ENCODE peak calls at places on chromosomes 2 and 18, in five cellular contexts. One of them, this sample, is unnamed.

GRCh38 chr2:18788590-18788989 is 199.2 kb upstream of the NT5C1B start:
- DNase-seq in activated B cell treated with CpG ODN at 0.5 μM for 24 hours: no peak
- DNase-seq in fibroblast of lung: peak
- DNase-seq in neural crest cell: no peak
- DNase-seq in glutamatergic neuron: no peak
- DNase-seq in this sample: no peak

GRCh38 chr2:174009488-174010223 is 44.5 kb upstream of the SP3 start:
- DNase-seq in activated B cell treated with CpG ODN at 0.5 μM for 24 hours: no peak
- DNase-seq in fibroblast of lung: no peak
- DNase-seq in neural crest cell: no peak
- DNase-seq in glutamatergic neuron: no peak
- DNase-seq in this sample: no peak

GRCh38 chr2:133635115-133635514 is 66.9 kb upstream of the NCKAP5 start:
- DNase-seq in activated B cell treated with CpG ODN at 0.5 μM for 24 hours: no peak
- DNase-seq in fibroblast of lung: no peak
- DNase-seq in neural crest cell: no peak
- DNase-seq in glutamatergic neuron: no peak
- DNase-seq in this sample: no peak

GRCh38 chr2:104028066-104028465 is 825.8 kb upstream of the POU3F3 start:
- DNase-seq in activated B cell treated with CpG ODN at 0.5 μM for 24 hours: no peak
- DNase-seq in fibroblast of lung: no peak
- DNase-seq in neural crest cell: no peak
- DNase-seq in glutamatergic neuron: no peak
- DNase-seq in this sample: no peak

GRCh38 chr18:2895391-2895790 is 48.6 kb downstream of the EMILIN2 start:
- DNase-seq in activated B cell treated with CpG ODN at 0.5 μM for 24 hours: no peak
- DNase-seq in fibroblast of lung: no peak
- DNase-seq in neural crest cell: no peak
- DNase-seq in glutamatergic neuron: no peak
- DNase-seq in this sample: no peak

GRCh38 chr2:119939915-119940314 is 73.0 kb upstream of the EPB41L5 start:
- DNase-seq in activated B cell treated with CpG ODN at 0.5 μM for 24 hours: no peak
- DNase-seq in fibroblast of lung: no peak
- DNase-seq in neural crest cell: no peak
- DNase-seq in glutamatergic neuron: no peak
- DNase-seq in this sample: no peak

GRCh38 chr2:76556054-76556453 is 845.3 kb upstream of the GCFC2 start:
- DNase-seq in activated B cell treated with CpG ODN at 0.5 μM for 24 hours: no peak
- DNase-seq in fibroblast of lung: no peak
- DNase-seq in neural crest cell: no peak
- DNase-seq in glutamatergic neuron: no peak
- DNase-seq in this sample: no peak

GRCh38 chr18:4256786-4257417 is 198.2 kb downstream of the DLGAP1 start:
- DNase-seq in activated B cell treated with CpG ODN at 0.5 μM for 24 hours: no peak
- DNase-seq in fibroblast of lung: no peak
- DNase-seq in neural crest cell: no peak
- DNase-seq in glutamatergic neuron: no peak
- DNase-seq in this sample: no peak

GRCh38 chr2:178072383-178073301 is at the start of gene PDE11A:
- DNase-seq in activated B cell treated with CpG ODN at 0.5 μM for 24 hours: no peak
- DNase-seq in fibroblast of lung: peak
- DNase-seq in neural crest cell: peak
- DNase-seq in glutamatergic neuron: peak
- DNase-seq in this sample: peak

GRCh38 chr2:121664713-121665112 is 15.5 kb upstream of the CLASP1 start:
- DNase-seq in activated B cell treated with CpG ODN at 0.5 μM for 24 hours: no peak
- DNase-seq in fibroblast of lung: no peak
- DNase-seq in neural crest cell: no peak
- DNase-seq in glutamatergic neuron: no peak
- DNase-seq in this sample: no peak

GRCh38 chr2:29295843-29296242 is 180.6 kb downstream of the CLIP4 start:
- DNase-seq in activated B cell treated with CpG ODN at 0.5 μM for 24 hours: no peak
- DNase-seq in fibroblast of lung: no peak
- DNase-seq in neural crest cell: peak
- DNase-seq in glutamatergic neuron: peak
- DNase-seq in this sample: no peak

GRCh38 chr2:233435436-233436190 is 81.3 kb downstream of the DGKD start:
- DNase-seq in activated B cell treated with CpG ODN at 0.5 μM for 24 hours: peak
- DNase-seq in fibroblast of lung: no peak
- DNase-seq in neural crest cell: no peak
- DNase-seq in glutamatergic neuron: no peak
- DNase-seq in this sample: no peak

GRCh38 chr18:9104244-9104901 is 1.9 kb downstream of the NDUFV2 start:
- DNase-seq in activated B cell treated with CpG ODN at 0.5 μM for 24 hours: no peak
- DNase-seq in fibroblast of lung: no peak
- DNase-seq in neural crest cell: no peak
- DNase-seq in glutamatergic neuron: no peak
- DNase-seq in this sample: no peak

GRCh38 chr2:157182834-157183396 is 74.6 kb upstream of the GALNT5 start:
- DNase-seq in activated B cell treated with CpG ODN at 0.5 μM for 24 hours: no peak
- DNase-seq in fibroblast of lung: peak
- DNase-seq in neural crest cell: no peak
- DNase-seq in glutamatergic neuron: no peak
- DNase-seq in this sample: no peak

GRCh38 chr2:68330691-68331090 is 10.9 kb upstream of the CNRIP1 start:
- DNase-seq in activated B cell treated with CpG ODN at 0.5 μM for 24 hours: no peak
- DNase-seq in fibroblast of lung: peak
- DNase-seq in neural crest cell: no peak
- DNase-seq in glutamatergic neuron: no peak
- DNase-seq in this sample: no peak

GRCh38 chr18:76459687-76460350 is 35.2 kb downstream of the ZNF516 start:
- DNase-seq in activated B cell treated with CpG ODN at 0.5 μM for 24 hours: no peak
- DNase-seq in fibroblast of lung: peak
- DNase-seq in neural crest cell: no peak
- DNase-seq in glutamatergic neuron: no peak
- DNase-seq in this sample: no peak

GRCh38 chr2:240466579-240467148 is 31.2 kb downstream of the GPC1 start:
- DNase-seq in activated B cell treated with CpG ODN at 0.5 μM for 24 hours: peak
- DNase-seq in fibroblast of lung: no peak
- DNase-seq in neural crest cell: no peak
- DNase-seq in glutamatergic neuron: peak
- DNase-seq in this sample: peak

GRCh38 chr2:14297340-14297739 is 335.2 kb upstream of the LRATD1 start:
- DNase-seq in activated B cell treated with CpG ODN at 0.5 μM for 24 hours: no peak
- DNase-seq in fibroblast of lung: no peak
- DNase-seq in neural crest cell: no peak
- DNase-seq in glutamatergic neuron: no peak
- DNase-seq in this sample: no peak

GRCh38 chr2:7392076-7392787 is 475.0 kb downstream of the RNF144A start:
- DNase-seq in activated B cell treated with CpG ODN at 0.5 μM for 24 hours: no peak
- DNase-seq in fibroblast of lung: no peak
- DNase-seq in neural crest cell: no peak
- DNase-seq in glutamatergic neuron: no peak
- DNase-seq in this sample: no peak

GRCh38 chr2:195818521-195818920 is 161.5 kb downstream of the SLC39A10 start:
- DNase-seq in activated B cell treated with CpG ODN at 0.5 μM for 24 hours: no peak
- DNase-seq in fibroblast of lung: peak
- DNase-seq in neural crest cell: no peak
- DNase-seq in glutamatergic neuron: no peak
- DNase-seq in this sample: no peak

GRCh38 chr2:64222351-64222750 is 78.1 kb upstream of the PELI1 start:
- DNase-seq in activated B cell treated with CpG ODN at 0.5 μM for 24 hours: no peak
- DNase-seq in fibroblast of lung: peak
- DNase-seq in neural crest cell: no peak
- DNase-seq in glutamatergic neuron: no peak
- DNase-seq in this sample: no peak

GRCh38 chr2:128536925-128537620 is 218.4 kb upstream of the HS6ST1 start:
- DNase-seq in activated B cell treated with CpG ODN at 0.5 μM for 24 hours: no peak
- DNase-seq in fibroblast of lung: peak
- DNase-seq in neural crest cell: no peak
- DNase-seq in glutamatergic neuron: no peak
- DNase-seq in this sample: no peak

GRCh38 chr2:190378883-190379237 is 29.3 kb upstream of the MFSD6 start:
- DNase-seq in activated B cell treated with CpG ODN at 0.5 μM for 24 hours: no peak
- DNase-seq in fibroblast of lung: no peak
- DNase-seq in neural crest cell: no peak
- DNase-seq in glutamatergic neuron: no peak
- DNase-seq in this sample: no peak

GRCh38 chr18:56929861-56930260 is 217.0 kb upstream of the BOD1L2 start:
- DNase-seq in activated B cell treated with CpG ODN at 0.5 μM for 24 hours: no peak
- DNase-seq in fibroblast of lung: no peak
- DNase-seq in neural crest cell: no peak
- DNase-seq in glutamatergic neuron: peak
- DNase-seq in this sample: no peak

GRCh38 chr18:74496508-74497307 is 545 bp downstream of the CNDP2 start:
- DNase-seq in activated B cell treated with CpG ODN at 0.5 μM for 24 hours: no peak
- DNase-seq in fibroblast of lung: peak
- DNase-seq in neural crest cell: peak
- DNase-seq in glutamatergic neuron: peak
- DNase-seq in this sample: peak

GRCh38 chr2:207528980-207529329 is 807 bp upstream of the CREB1 start:
- DNase-seq in activated B cell treated with CpG ODN at 0.5 μM for 24 hours: no peak
- DNase-seq in fibroblast of lung: peak
- DNase-seq in neural crest cell: peak
- DNase-seq in glutamatergic neuron: no peak
- DNase-seq in this sample: peak

DNA sequence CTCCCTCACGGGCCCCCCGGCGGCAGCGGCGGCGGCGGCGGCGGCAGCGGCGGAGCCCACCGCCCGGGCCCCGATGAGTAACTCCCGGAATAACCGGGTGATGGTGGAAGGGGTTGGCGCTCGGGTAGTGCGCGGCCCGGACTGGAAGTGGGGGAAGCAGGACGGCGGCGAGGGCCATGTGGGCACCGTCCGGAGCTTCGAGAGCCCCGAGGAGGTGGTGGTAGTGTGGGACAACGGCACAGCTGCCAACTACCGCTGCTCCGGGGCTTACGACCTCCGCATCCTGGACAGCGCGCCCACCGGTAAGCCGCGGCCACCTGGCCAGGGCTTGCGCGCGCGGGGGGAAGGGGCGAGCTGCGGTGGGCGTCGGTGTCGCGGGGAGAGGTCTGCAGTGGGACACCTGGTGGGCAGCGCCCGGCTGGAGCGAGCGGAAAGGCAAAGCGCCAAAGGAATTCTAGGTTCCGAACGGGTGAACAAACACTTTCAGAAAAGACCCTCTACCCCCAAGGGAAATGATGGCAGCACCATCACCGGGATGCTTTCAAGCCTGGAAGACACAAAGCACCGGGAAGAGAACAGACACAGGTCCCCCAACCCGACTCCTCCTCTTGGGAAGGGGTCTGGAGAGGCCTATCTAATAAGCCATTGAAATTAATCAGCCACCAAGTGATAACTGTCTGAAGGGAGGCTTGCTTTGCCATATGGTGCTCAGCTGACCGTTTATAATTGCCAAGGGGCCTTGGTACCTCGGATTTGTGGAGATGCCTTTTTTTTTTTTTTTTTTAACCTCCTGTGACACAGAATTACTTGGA is 1.1 kb downstream of the MIB1 start:
- DNase-seq in activated B cell treated with CpG ODN at 0.5 μM for 24 hours: no peak
- DNase-seq in fibroblast of lung: peak
- DNase-seq in neural crest cell: peak
- DNase-seq in glutamatergic neuron: peak
- DNase-seq in this sample: peak
- TF ChIP-seq CTCF in activated B cell treated with CpG ODN at 0.5 μM for 24 hours: no peak
- TF ChIP-seq CTCF in fibroblast of lung: no peak
- TF ChIP-seq CTCF in neural crest cell: no peak
- TF ChIP-seq CTCF in glutamatergic neuron: no peak
- TF ChIP-seq CTCF in this sample: no peak

DNA sequence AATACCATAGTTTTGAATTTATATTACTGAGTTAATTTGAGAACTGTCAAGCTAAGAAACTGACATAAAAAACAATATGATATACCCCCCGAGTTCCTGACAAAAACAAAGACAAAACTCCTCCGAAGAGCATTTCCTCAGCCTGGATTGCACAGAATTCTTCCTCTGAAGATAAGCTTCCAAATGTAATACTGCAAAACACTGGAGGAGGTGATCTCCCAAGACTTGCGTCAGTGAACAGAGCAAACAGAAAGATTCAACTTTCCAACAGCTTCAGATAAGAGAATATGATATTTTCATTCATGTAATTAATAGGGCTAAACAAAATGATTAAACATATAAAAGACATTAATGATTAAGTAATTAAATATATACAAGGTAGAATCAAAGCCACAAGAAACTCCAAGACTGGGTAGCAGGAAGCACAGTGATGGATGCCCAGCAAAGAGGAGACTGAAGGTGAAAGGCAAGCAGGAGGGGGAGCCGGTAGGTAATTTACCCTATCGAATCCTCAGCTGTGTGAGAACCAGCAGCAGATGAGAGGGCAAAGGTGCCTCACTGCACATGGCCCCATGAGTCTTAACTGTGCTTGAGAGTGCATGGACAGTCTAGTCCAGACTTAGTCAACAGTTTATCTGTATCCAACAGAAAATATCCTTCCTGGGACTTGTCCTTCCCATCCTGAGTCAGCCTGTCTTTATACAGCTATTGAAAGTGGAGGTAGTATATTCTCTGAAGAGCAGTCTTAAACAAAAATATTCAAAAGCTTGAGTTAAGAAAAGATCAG is 18.3 kb upstream of the SERPINB3 start:
- DNase-seq in activated B cell treated with CpG ODN at 0.5 μM for 24 hours: no peak
- DNase-seq in fibroblast of lung: no peak
- DNase-seq in neural crest cell: no peak
- DNase-seq in glutamatergic neuron: no peak
- DNase-seq in this sample: no peak
- TF ChIP-seq CTCF in activated B cell treated with CpG ODN at 0.5 μM for 24 hours: no peak
- TF ChIP-seq CTCF in fibroblast of lung: no peak
- TF ChIP-seq CTCF in neural crest cell: no peak
- TF ChIP-seq CTCF in glutamatergic neuron: no peak
- TF ChIP-seq CTCF in this sample: no peak

GRCh38 chr2:211881449-211881848 is 657.2 kb downstream of the ERBB4 start:
- DNase-seq in activated B cell treated with CpG ODN at 0.5 μM for 24 hours: no peak
- DNase-seq in fibroblast of lung: no peak
- DNase-seq in neural crest cell: no peak
- DNase-seq in glutamatergic neuron: no peak
- DNase-seq in this sample: no peak

GRCh38 chr2:211877061-211877460 is 661.5 kb downstream of the ERBB4 start:
- DNase-seq in activated B cell treated with CpG ODN at 0.5 μM for 24 hours: no peak
- DNase-seq in fibroblast of lung: no peak
- DNase-seq in neural crest cell: no peak
- DNase-seq in glutamatergic neuron: no peak
- DNase-seq in this sample: no peak

GRCh38 chr2:211875488-211875887 is 663.1 kb downstream of the ERBB4 start:
- DNase-seq in activated B cell treated with CpG ODN at 0.5 μM for 24 hours: no peak
- DNase-seq in fibroblast of lung: no peak
- DNase-seq in neural crest cell: no peak
- DNase-seq in glutamatergic neuron: no peak
- DNase-seq in this sample: no peak

GRCh38 chr2:211879323-211879722 is 659.3 kb downstream of the ERBB4 start:
- DNase-seq in activated B cell treated with CpG ODN at 0.5 μM for 24 hours: no peak
- DNase-seq in fibroblast of lung: peak
- DNase-seq in neural crest cell: no peak
- DNase-seq in glutamatergic neuron: no peak
- DNase-seq in this sample: no peak
- TF ChIP-seq CTCF in activated B cell treated with CpG ODN at 0.5 μM for 24 hours: no peak
- TF ChIP-seq CTCF in fibroblast of lung: no peak
- TF ChIP-seq CTCF in neural crest cell: peak
- TF ChIP-seq CTCF in glutamatergic neuron: no peak
- TF ChIP-seq CTCF in this sample: no peak

DNA sequence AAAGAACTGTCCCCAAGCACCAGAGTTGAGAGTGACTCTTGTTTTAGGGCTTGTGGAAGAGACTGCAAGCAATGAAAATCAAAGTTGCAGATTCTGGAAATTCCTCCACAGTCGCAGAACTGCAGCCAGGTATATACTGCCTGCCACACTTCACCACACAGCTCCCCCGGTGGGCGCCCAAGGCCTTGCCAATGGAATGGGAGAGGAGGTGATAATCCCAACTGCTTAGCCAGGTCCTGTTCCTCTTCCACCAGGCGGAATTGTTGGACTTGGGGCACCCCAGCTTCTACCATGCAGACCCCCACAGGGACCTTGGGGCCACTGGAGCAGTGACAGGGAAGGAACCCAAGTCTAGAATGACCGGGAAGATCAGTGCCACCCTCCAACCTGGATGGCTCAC is 4.8 kb upstream of the PDIA6 start:
- DNase-seq in activated B cell treated with CpG ODN at 0.5 μM for 24 hours: no peak
- DNase-seq in fibroblast of lung: no peak
- DNase-seq in neural crest cell: no peak
- DNase-seq in glutamatergic neuron: no peak
- DNase-seq in this sample: no peak
- TF ChIP-seq CTCF in activated B cell treated with CpG ODN at 0.5 μM for 24 hours: no peak
- TF ChIP-seq CTCF in fibroblast of lung: peak
- TF ChIP-seq CTCF in neural crest cell: peak
- TF ChIP-seq CTCF in glutamatergic neuron: no peak
- TF ChIP-seq CTCF in this sample: peak

This sample was measured in CD14-positive monocyte.